ENCODE peak calls at places on chromosome 2, in four cellular contexts. One of them, this sample, is unnamed.

GRCh38 chr2:40120957-40121356 is 330.9 kb downstream of the SLC8A1 start:
- DNase-seq in heart right ventricle: no peak
- DNase-seq in transverse colon: no peak
- DNase-seq in psoas muscle: no peak
- DNase-seq in this sample: no peak

GRCh38 chr2:165874445-165875039 is 79.0 kb downstream of the TTC21B start:
- DNase-seq in heart right ventricle: no peak
- DNase-seq in transverse colon: no peak
- DNase-seq in psoas muscle: no peak
- DNase-seq in this sample: no peak

GRCh38 chr2:162177301-162177700 is 25.3 kb upstream of the GCG start:
- DNase-seq in heart right ventricle: no peak
- DNase-seq in transverse colon: no peak
- DNase-seq in psoas muscle: no peak
- DNase-seq in this sample: no peak

GRCh38 chr2:43605079-43605655 is 9.3 kb upstream of the THADA start:
- DNase-seq in heart right ventricle: no peak
- DNase-seq in transverse colon: peak; percentile 14
- DNase-seq in psoas muscle: no peak
- DNase-seq in this sample: peak; percentile 11

GRCh38 chr2:80454628-80455027 is 150.1 kb upstream of the LRRTM1 start:
- DNase-seq in heart right ventricle: peak; percentile 64
- DNase-seq in transverse colon: no peak
- DNase-seq in psoas muscle: peak; percentile 14
- DNase-seq in this sample: no peak

GRCh38 chr2:235500110-235500760 is 6.4 kb downstream of the AGAP1 start:
- DNase-seq in heart right ventricle: no peak
- DNase-seq in transverse colon: no peak
- DNase-seq in psoas muscle: no peak
- DNase-seq in this sample: no peak

GRCh38 chr2:220579452-220579851 is 952.0 kb downstream of the SLC4A3 start:
- DNase-seq in heart right ventricle: no peak
- DNase-seq in transverse colon: no peak
- DNase-seq in psoas muscle: no peak
- DNase-seq in this sample: no peak

GRCh38 chr2:134420256-134420655 is 166.4 kb downstream of the MGAT5 start:
- DNase-seq in heart right ventricle: no peak
- DNase-seq in transverse colon: no peak
- DNase-seq in psoas muscle: no peak
- DNase-seq in this sample: no peak

GRCh38 chr2:4675295-4675694 is 971.9 kb downstream of the DCDC2C start:
- DNase-seq in heart right ventricle: no peak
- DNase-seq in transverse colon: no peak
- DNase-seq in psoas muscle: no peak
- DNase-seq in this sample: peak; percentile 65

GRCh38 chr2:215680605-215681598 is 245.0 kb upstream of the FN1 start:
- DNase-seq in heart right ventricle: no peak
- DNase-seq in transverse colon: no peak
- DNase-seq in psoas muscle: peak; percentile 30
- DNase-seq in this sample: peak; percentile 10

GRCh38 chr2:101805146-101806088 is 107.9 kb downstream of the MAP4K4 start:
- DNase-seq in heart right ventricle: no peak
- DNase-seq in transverse colon: no peak
- DNase-seq in psoas muscle: no peak
- DNase-seq in this sample: no peak

GRCh38 chr2:113709022-113709421 is 47.4 kb downstream of the SLC35F5 start:
- DNase-seq in heart right ventricle: no peak
- DNase-seq in transverse colon: no peak
- DNase-seq in psoas muscle: no peak
- DNase-seq in this sample: no peak

GRCh38 chr2:237236188-237236587 is 150.5 kb downstream of the COPS8 start:
- DNase-seq in heart right ventricle: no peak
- DNase-seq in transverse colon: no peak
- DNase-seq in psoas muscle: no peak
- DNase-seq in this sample: no peak

GRCh38 chr2:28128281-28128950 is 237.9 kb downstream of the BABAM2 start:
- DNase-seq in heart right ventricle: no peak
- DNase-seq in transverse colon: no peak
- DNase-seq in psoas muscle: no peak
- DNase-seq in this sample: no peak

GRCh38 chr2:64750001-64750816 is 96.5 kb upstream of the SERTAD2 start:
- DNase-seq in heart right ventricle: peak; percentile 55
- DNase-seq in transverse colon: peak; percentile 68
- DNase-seq in psoas muscle: peak; percentile 44
- DNase-seq in this sample: peak; percentile 73

GRCh38 chr2:16151281-16151570 is 210.9 kb downstream of the MYCN start:
- DNase-seq in heart right ventricle: no peak
- DNase-seq in transverse colon: no peak
- DNase-seq in psoas muscle: no peak
- DNase-seq in this sample: no peak

GRCh38 chr2:119647440-119648169 is 31.4 kb upstream of the TMEM177 start:
- DNase-seq in heart right ventricle: no peak
- DNase-seq in transverse colon: peak; percentile 24
- DNase-seq in psoas muscle: no peak
- DNase-seq in this sample: no peak

GRCh38 chr2:150789376-150789905 is 302.0 kb upstream of the RND3 start:
- DNase-seq in heart right ventricle: no peak
- DNase-seq in transverse colon: no peak
- DNase-seq in psoas muscle: no peak
- DNase-seq in this sample: no peak

GRCh38 chr2:76763276-76763675 is 758.9 kb downstream of the LRRTM4 start:
- DNase-seq in heart right ventricle: no peak
- DNase-seq in transverse colon: no peak
- DNase-seq in psoas muscle: no peak
- DNase-seq in this sample: no peak

GRCh38 chr2:32976409-32977063 is 29.8 kb downstream of the LTBP1 start:
- DNase-seq in heart right ventricle: no peak
- DNase-seq in transverse colon: peak; percentile 66
- DNase-seq in psoas muscle: no peak
- DNase-seq in this sample: no peak

GRCh38 chr2:197278804-197279763 is 31.5 kb downstream of the ANKRD44 start:
- DNase-seq in heart right ventricle: no peak
- DNase-seq in transverse colon: no peak
- DNase-seq in psoas muscle: no peak
- DNase-seq in this sample: no peak

GRCh38 chr2:215396595-215397313 is 39.1 kb downstream of the FN1 start:
- DNase-seq in heart right ventricle: no peak
- DNase-seq in transverse colon: no peak
- DNase-seq in psoas muscle: no peak
- DNase-seq in this sample: no peak

GRCh38 chr2:24222946-24223345 is 48.1 kb downstream of the FAM228A start:
- DNase-seq in heart right ventricle: no peak
- DNase-seq in transverse colon: no peak
- DNase-seq in psoas muscle: no peak
- DNase-seq in this sample: no peak

GRCh38 chr2:238913931-238914647 is 66.2 kb downstream of the TWIST2 start:
- DNase-seq in heart right ventricle: no peak
- DNase-seq in transverse colon: no peak
- DNase-seq in psoas muscle: no peak
- DNase-seq in this sample: no peak
- H3K4me1 ChIP-seq in heart right ventricle: no peaks in the 10 kb centered on the region
- H3K4me1 ChIP-seq in transverse colon: no peaks in the 10 kb centered on the region
- H3K4me1 ChIP-seq in psoas muscle: no peaks in the 10 kb centered on the region
- H3K4me1 ChIP-seq in this sample: no peaks in the 10 kb centered on the region

DNA sequence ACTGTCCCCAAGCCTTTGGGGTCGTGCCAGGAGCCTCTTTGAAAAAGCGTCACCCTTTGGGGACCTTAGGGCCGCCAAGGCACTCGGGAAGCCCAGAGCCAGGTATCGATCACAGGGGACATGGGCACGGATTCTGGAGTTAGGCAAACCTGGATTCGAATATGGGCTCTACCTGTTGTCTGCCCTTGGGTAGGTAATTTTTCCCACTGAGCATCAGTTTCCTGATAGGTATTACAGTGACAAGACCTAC is 9.3 kb downstream of the TMEM198 start:
- DNase-seq in heart right ventricle: no peak
- DNase-seq in transverse colon: no peak
- DNase-seq in psoas muscle: no peak
- DNase-seq in this sample: no peak
- H3K27ac ChIP-seq in heart right ventricle: no peak overlapping the region
- H3K27ac ChIP-seq in transverse colon: no peak overlapping the region
- H3K27ac ChIP-seq in psoas muscle: no peak overlapping the region
- H3K27ac ChIP-seq in this sample: no peak overlapping the region

GRCh38 chr2:96262306-96262705 is 3.5 kb downstream of the TMEM127 start:
- DNase-seq in heart right ventricle: no peak
- DNase-seq in transverse colon: no peak
- DNase-seq in psoas muscle: no peak
- DNase-seq in this sample: no peak

GRCh38 chr2:96265349-96265839 is 403 bp downstream of the TMEM127 start:
- DNase-seq in heart right ventricle: peak; percentile 65
- DNase-seq in transverse colon: peak; percentile 58
- DNase-seq in psoas muscle: no peak
- DNase-seq in this sample: peak; percentile 63

GRCh38 chr2:96264086-96264485 is 1.7 kb downstream of the TMEM127 start:
- DNase-seq in heart right ventricle: no peak
- DNase-seq in transverse colon: no peak
- DNase-seq in psoas muscle: no peak
- DNase-seq in this sample: no peak

GRCh38 chr2:96265840-96266569 is at the start of the genes CIAO1 and TMEM127:
- DNase-seq in heart right ventricle: peak; percentile 99
- DNase-seq in transverse colon: peak; percentile 99
- DNase-seq in psoas muscle: peak; percentile 98
- DNase-seq in this sample: peak; percentile 99

DNA sequence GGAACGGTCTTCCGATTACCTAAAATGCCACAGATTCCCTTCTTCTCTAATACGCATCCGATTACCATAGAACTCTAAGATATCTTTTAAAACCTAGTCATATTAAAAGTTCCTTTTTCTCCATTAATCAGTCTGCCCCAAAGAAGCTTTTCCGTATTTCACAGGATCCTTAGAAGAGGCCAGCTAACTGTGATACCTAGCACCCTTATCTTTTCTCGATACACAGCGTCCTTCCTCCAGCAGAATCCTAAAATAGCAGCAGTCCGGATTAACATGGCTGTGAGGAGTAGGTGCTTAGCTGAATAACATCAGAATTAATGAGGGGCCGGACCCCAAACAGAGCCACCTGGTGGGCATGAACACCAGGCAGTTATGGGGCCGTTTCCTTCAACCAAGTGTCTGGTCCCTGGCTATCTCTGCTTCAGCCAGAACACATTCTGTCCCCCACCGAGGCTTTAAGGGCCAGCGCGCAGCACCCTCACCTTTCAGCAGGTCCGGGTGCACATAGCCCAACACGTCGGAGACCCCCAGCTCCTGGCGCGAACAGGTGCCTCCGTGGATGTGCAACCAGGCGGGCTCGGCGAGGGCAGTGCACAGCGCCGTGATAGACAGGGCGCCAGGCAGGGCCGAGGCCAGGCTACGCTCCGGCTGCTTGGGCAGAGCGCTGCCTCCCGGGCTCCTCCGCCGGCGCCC is 995 bp downstream of the TMEM127 start:
- DNase-seq in heart right ventricle: no peak
- DNase-seq in transverse colon: no peak
- DNase-seq in psoas muscle: no peak
- DNase-seq in this sample: peak; percentile 34
- H3K4me1 ChIP-seq in heart right ventricle: peaks cover 65% of the 10 kb centered on the region
- H3K4me1 ChIP-seq in transverse colon: peaks cover 51% of the 10 kb centered on the region
- H3K4me1 ChIP-seq in psoas muscle: peaks cover 53% of the 10 kb centered on the region
- H3K4me1 ChIP-seq in this sample: peaks cover 37% of the 10 kb centered on the region

GRCh38 chr2:240966906-240967680 is 31.3 kb upstream of the SNED1 start:
- DNase-seq in heart right ventricle: no peak
- DNase-seq in transverse colon: peak; percentile 21
- DNase-seq in psoas muscle: peak; percentile 12
- DNase-seq in this sample: no peak

GRCh38 chr2:240970816-240971215 is 27.6 kb upstream of the SNED1 start:
- DNase-seq in heart right ventricle: peak; percentile 5
- DNase-seq in transverse colon: no peak
- DNase-seq in psoas muscle: peak; percentile 4
- DNase-seq in this sample: peak; percentile 1

GRCh38 chr2:240970104-240970503 is 28.3 kb upstream of the SNED1 start:
- DNase-seq in heart right ventricle: no peak
- DNase-seq in transverse colon: no peak
- DNase-seq in psoas muscle: no peak
- DNase-seq in this sample: no peak

GRCh38 chr2:240967681-240968621 is 30.5 kb upstream of the SNED1 start:
- DNase-seq in heart right ventricle: no peak
- DNase-seq in transverse colon: no peak
- DNase-seq in psoas muscle: peak; percentile 10
- DNase-seq in this sample: no peak

DNA sequence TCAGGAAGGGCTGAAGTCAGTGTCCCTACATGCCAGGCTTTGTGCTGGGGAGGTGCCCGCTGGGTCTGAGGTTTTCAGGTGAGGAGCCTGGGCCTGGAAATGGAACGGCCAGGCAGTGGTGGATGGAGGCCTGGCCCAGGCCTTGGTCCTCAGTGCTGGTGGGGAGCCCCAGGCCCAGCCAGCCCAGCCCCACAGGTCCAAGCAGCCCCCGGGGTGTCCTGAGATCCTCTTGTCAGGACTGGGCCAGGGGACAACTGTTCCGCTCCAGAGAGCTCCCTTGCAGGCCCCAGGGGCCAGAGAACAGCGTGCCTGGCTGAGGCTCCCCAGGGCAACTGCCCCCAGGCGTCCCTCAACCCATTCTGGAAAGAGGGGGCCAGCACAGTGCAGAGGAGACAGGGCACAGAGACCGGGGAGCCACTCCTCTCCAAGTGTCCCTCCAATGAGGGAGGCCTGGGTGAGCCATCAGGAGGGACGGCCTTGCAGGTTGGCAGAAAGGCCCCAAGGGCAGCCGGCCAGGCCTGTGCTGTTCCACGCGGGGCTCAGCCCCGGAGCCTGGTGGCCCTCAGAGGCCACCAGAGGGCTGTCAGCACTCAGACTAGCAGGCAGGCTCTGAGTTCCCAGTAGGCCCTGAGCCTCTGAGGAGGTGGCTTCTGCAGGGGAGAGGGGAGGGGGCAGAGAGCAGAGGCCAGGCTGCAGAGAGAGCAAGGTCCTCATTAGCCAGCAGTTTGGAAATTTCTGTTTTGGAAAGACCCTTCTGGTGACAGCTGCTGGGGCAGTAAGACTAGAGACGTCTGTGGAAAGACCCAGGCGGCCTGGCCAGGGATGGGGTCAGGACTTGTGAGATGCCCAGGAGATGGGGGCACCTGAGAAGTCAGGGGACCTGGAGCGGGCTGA is 29.4 kb upstream of the SNED1 start:
- DNase-seq in heart right ventricle: peak; percentile 54
- DNase-seq in transverse colon: no peak
- DNase-seq in psoas muscle: peak; percentile 27
- DNase-seq in this sample: peak; percentile 38
- H3K27ac ChIP-seq in heart right ventricle: no peak overlapping the region
- H3K27ac ChIP-seq in transverse colon: no peak overlapping the region
- H3K27ac ChIP-seq in psoas muscle: no peak overlapping the region
- H3K27ac ChIP-seq in this sample: no peak overlapping the region

DNA sequence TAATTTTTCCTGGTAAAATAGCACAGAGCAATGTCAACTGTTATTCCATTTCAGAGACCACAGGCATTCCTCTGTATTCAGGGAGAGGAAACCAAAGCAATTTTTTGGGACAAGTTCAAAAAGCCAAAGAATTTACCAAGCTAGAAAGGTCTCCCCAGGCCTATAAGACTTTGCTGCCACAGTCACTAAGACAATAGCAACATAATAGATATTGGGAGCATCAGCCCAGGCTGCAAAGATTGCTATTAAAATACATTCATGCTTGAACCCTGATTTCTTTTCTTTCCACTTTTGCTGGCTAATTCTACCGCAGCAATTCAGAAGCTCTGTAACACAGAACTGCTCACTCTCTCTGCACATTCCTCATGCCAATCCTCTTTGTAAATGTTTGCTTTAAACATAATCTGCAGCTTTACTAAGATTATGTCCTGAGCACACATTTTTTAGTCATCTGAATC is 76.3 kb downstream of the CLHC1 start:
- DNase-seq in heart right ventricle: no peak
- DNase-seq in transverse colon: no peak
- DNase-seq in psoas muscle: no peak
- DNase-seq in this sample: no peak
- H3K4me1 ChIP-seq in heart right ventricle: peaks cover 64% of the 10 kb centered on the region
- H3K4me1 ChIP-seq in transverse colon: peaks cover 60% of the 10 kb centered on the region
- H3K4me1 ChIP-seq in psoas muscle: peaks cover 20% of the 10 kb centered on the region
- H3K4me1 ChIP-seq in this sample: peaks cover 23% of the 10 kb centered on the region

This sample was measured in thyroid gland.